ENCODE peak calls at places on chromosomes 13 and 19, in eight cellular contexts. H is IMR-90, D is neural progenitor cell, L is fibroblast of lung, P is HCT116, A is endothelial cell of umbilical vein, F is DND-41, W is osteoblast. M is an unnamed sample. For H4K20me1, the result is how much of the 10 kb centered on the place peaks cover.

GRCh38 chr13:48448963-48449614 is 36.2 kb upstream of the LPAR6 start:
- DNase-seq in P (no peak), A (no peak), F (no peak), W (no peak), H (peak), L (peak), D (no peak), M (no peak)

GRCh38 chr19:1513492-1514294 is 874 bp upstream of the ADAMTSL5 start:
- DNase-seq in D (peak), P (peak), A (no peak), L (peak), W (peak), H (peak), F (peak), M (peak)

GRCh38 chr13:25973085-25973484 is 78.7 kb downstream of the SHISA2 start:
- DNase-seq in H (no peak), W (no peak), L (no peak), A (no peak), D (peak), P (no peak), F (no peak), M (no peak)

GRCh38 chr13:46527237-46527636 is 25.7 kb upstream of the LRCH1 start:
- DNase-seq in L (no peak), A (no peak), P (no peak), H (no peak), D (no peak), F (no peak), W (no peak), M (no peak)

GRCh38 chr13:23470706-23471610 is 37.5 kb upstream of the SACS start:
- DNase-seq in W (peak), P (no peak), L (no peak), H (no peak), A (no peak), F (no peak), D (peak), M (no peak)

GRCh38 chr19:4676955-4677731 is 7.0 kb upstream of the MYDGF start:
- DNase-seq in F (peak), D (peak), W (peak), H (peak), L (peak), A (peak), P (peak), M (peak)

GRCh38 chr13:57418067-57418677 is 213.4 kb upstream of the PCDH17 start:
- DNase-seq in D (no peak), P (no peak), W (no peak), L (no peak), H (no peak), A (no peak), F (no peak), M (no peak)

GRCh38 chr13:43405457-43405856 is 381.3 kb downstream of the ENOX1 start:
- DNase-seq in H (peak), D (no peak), W (peak), L (peak), P (no peak), A (no peak), F (no peak), M (no peak)

GRCh38 chr13:99417151-99417820 is 84.0 kb upstream of the TM9SF2 start:
- DNase-seq in P (no peak), A (no peak), D (peak), L (no peak), W (no peak), H (no peak), F (peak), M (no peak)

GRCh38 chr19:10110972-10111317 is 548 bp upstream of the P2RY11 start:
- DNase-seq in F (no peak), P (no peak), H (no peak), A (no peak), L (no peak), D (no peak), W (no peak), M (no peak)
- H4K20me1 ChIP-seq in F (half or more), P (under half), H (under half), A (under half), L (under half), D (under half), W (under half), M (under half)

GRCh38 chr13:109246001-109246400 is 540.4 kb downstream of the IRS2 start:
- DNase-seq in A (no peak), P (no peak), D (peak), L (no peak), F (no peak), H (no peak), W (no peak), M (no peak)

GRCh38 chr13:109241160-109241559 is 545.2 kb downstream of the IRS2 start:
- DNase-seq in L (peak), F (no peak), D (no peak), A (no peak), H (no peak), P (no peak), W (no peak), M (no peak)

DNA sequence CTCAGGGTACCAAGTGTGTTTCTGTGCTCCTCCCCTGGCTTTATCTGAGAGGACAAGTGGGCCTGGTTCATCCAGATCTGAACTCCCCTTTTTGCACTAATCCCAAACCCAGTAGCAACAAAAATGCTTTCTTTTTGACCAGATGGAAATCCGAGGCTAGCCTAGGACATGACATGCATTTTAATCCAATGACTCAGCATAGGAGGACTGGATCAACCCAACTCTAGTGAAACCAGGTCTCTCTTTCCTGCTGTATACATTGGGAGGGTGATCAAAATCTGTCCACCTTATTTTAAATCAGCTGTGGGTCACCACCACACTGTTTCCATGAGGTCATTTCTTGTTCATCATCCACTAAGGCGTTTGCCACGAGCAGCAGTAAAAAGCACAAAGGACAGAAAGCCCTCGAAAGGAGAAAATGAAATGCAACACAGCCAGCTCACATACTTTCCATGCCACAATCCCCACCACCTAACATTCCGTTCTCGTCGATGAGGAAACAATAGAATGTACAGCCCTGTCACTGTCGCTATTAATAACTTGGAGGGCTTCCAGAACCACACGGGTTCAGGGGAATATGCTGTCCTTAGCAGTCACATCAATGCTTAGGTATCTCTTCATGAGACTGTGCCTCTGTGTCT is 543.0 kb downstream of the IRS2 start:
- DNase-seq in D (no peak), W (no peak), P (peak), L (peak), F (no peak), A (peak), H (peak), M (no peak)
- H3K4me3 ChIP-seq in D (no peak), W (peak), P (peak), L (no peak), F (no peak), A (no peak), H (peak), M (no peak)

GRCh38 chr13:97272526-97272925 is 50.4 kb downstream of the MBNL2 start:
- DNase-seq in L (peak), P (no peak), H (no peak), F (no peak), D (no peak), W (no peak), A (no peak), M (no peak)
- H4K20me1 ChIP-seq in L (under half), P (under half), H (under half), F (under half), D (under half), W (under half), A (under half), M (under half)

DNA sequence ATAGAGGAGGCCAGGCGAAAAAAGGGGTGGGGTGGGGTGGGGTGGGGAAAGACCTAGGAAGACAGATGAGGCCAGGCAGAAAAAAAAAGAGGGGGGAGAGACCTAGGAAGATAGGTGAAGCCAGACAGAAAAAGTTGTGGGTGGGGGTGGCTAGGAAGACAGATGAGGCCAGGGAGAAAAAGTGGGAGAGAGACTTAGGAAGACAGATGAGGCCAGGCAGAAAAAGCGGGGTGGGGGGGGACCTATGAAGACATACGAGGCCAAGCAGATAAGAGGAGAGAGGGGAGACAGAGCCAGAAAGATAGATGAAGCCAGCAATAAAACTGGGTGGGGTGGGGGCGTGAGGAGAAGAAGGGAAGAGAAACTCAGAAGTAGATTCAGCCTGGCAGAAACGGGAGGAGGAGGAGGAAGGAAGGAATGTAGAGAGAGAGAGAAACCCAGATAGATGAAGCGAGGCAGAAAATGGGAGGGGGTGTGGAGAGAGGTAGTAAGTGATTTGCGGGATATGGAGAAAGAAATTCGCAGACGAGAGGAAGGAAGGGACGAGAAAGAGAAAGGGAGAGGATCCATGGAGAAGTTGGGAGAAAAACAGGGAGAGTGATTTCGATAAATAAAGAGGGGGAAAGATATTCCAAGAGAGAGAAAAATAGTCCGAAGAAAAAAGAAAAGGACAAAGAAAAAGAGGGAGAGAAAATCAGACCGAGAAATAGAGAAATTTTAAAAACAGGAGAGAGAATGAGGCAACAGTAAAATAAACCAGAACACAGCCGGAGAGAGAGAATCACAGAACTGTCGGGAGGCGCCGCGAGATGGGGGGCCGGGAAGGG is 12.2 kb upstream of the CACNG6 start:
- DNase-seq in A (no peak), F (no peak), W (peak), P (no peak), H (no peak), L (no peak), D (no peak), M (no peak)
- H3K4me3 ChIP-seq in A (peak), F (no peak), W (peak), P (peak), H (no peak), L (peak), D (peak), M (no peak)

GRCh38 chr13:28171266-28171665 is 32.9 kb downstream of the PAN3 start:
- DNase-seq in P (no peak), L (no peak), H (no peak), A (no peak), W (no peak), F (no peak), D (no peak), M (no peak)
- H4K20me1 ChIP-seq in P (under half), L (under half), H (under half), A (under half), W (under half), F (half or more), D (under half), M (under half)

DNA sequence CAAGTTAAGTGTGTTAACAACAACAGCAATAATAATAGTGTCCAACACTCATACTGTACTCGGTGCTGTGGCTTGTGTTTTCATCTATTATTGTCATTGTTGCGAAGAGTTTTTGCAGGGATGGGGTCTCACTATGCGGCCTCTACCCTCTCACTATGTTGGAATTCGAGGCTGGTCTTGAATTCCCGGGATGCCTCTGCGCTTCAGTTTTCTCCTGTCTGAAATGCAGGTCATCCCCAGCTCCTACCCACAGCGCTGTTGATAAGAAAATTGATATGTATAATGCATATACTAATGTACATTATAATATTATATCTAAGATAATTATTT is 4.9 kb upstream of the SBK3 start:
- DNase-seq in A (no peak), D (no peak), L (peak), P (no peak), F (no peak), W (peak), H (no peak), M (no peak)
- H3K4me3 ChIP-seq in A (peak), D (peak), L (no peak), P (peak), F (no peak), W (peak), H (no peak), M (no peak)

M was measured in OCI-LY7.